ENCODE peak calls at places on chromosomes 6 and 20, in five cellular contexts. F is suprapubic skin, D is endothelial cell of umbilical vein, A is body of pancreas, G is AG04450. X is an unnamed sample.
A peak's percentile ranks its signal among the peaks of the same experiment; 100 is the strongest.

GRCh38 chr6:49462599-49462926 is 490 bp downstream of the MMUT start:
- DNase-seq in F (no peak), D (no peak), A (no peak), G (no peak), X (no peak)

GRCh38 chr20:17594443-17594842 is 24.6 kb downstream of the DSTN start:
- DNase-seq in F (no peak), D (peak; percentile 89), A (peak; percentile 79), G (peak; percentile 59), X (no peak)

GRCh38 chr20:62571667-62572344 is 70.5 kb upstream of the SLCO4A1 start:
- DNase-seq in F (no peak), D (no peak), A (no peak), G (no peak), X (peak; percentile 67)

GRCh38 chr6:147642458-147642857 is 134.0 kb downstream of the SAMD5 start:
- DNase-seq in F (no peak), D (no peak), A (no peak), G (peak; percentile 29), X (no peak)

GRCh38 chr6:142222022-142222421 is 75.0 kb downstream of the VTA1 start:
- DNase-seq in F (no peak), D (no peak), A (no peak), G (no peak), X (no peak)

GRCh38 chr6:44008821-44009370 is 118.4 kb downstream of the MRPL14 start:
- DNase-seq in F (no peak), D (no peak), A (no peak), G (no peak), X (no peak)

GRCh38 chr20:60340232-60340631 is 382.0 kb downstream of the CDH26 start:
- DNase-seq in F (no peak), D (no peak), A (no peak), G (no peak), X (no peak)

GRCh38 chr20:32037929-32038328 is 14.1 kb upstream of the HCK start:
- DNase-seq in F (no peak), D (no peak), A (no peak), G (no peak), X (no peak)

GRCh38 chr6:75098709-75099108 is 107.1 kb downstream of the COL12A1 start:
- DNase-seq in F (no peak), D (peak; percentile 95), A (peak; percentile 72), G (peak; percentile 92), X (no peak)

GRCh38 chr6:11143394-11144371 is 32.2 kb upstream of the ERVFRD-1 start:
- DNase-seq in F (peak; percentile 90), D (no peak), A (peak; percentile 76), G (peak; percentile 26), X (no peak)

DNA sequence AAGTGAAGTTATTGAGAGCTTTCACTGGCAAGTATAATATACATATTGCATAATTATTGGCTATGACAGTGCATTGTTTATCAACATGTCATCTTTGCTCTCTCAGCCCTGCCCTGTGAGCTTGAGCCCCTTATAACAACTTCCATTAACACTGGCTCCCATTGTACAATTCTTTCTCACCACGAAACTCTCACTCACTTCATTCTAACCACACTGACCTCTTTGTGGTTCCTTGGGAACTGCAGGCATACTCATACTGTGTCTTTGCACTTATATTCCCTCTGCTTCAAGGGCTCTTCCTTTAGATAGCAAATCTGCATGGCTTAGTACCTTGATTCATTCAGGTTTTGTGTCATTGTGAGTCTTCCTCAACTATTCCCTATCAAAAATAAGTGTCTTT is 411.8 kb downstream of the CDKAL1 start:
- DNase-seq in F (no peak), D (no peak), A (no peak), G (no peak), X (peak; percentile 34)
- TF ChIP-seq CTCF in F (no peak), D (no peak), A (no peak), G (peak; percentile 27), X (no peak)

GRCh38 chr6:87213364-87213763 is 58.0 kb downstream of the ZNF292 start:
- DNase-seq in F (no peak), D (no peak), A (peak; percentile 62), G (no peak), X (no peak)
- TF ChIP-seq CTCF in F (no peak), D (no peak), A (no peak), G (no peak), X (no peak)

GRCh38 chr6:72704979-72705378 is 83.1 kb downstream of the KCNQ5 start:
- DNase-seq in F (no peak), D (peak; percentile 6), A (no peak), G (no peak), X (no peak)
- TF ChIP-seq CTCF in F (no peak), D (no peak), A (no peak), G (no peak), X (no peak)

GRCh38 chr6:38943964-38944363 is 104.6 kb upstream of the GLP1R start:
- DNase-seq in F (no peak), D (no peak), A (no peak), G (no peak), X (no peak)
- TF ChIP-seq CTCF in F (no peak), D (no peak), A (no peak), G (no peak), X (no peak)

GRCh38 chr6:37366910-37367309 is 13.1 kb downstream of the RNF8 start:
- DNase-seq in F (no peak), D (no peak), A (no peak), G (no peak), X (no peak)

GRCh38 chr6:37369321-37370196 is 15.8 kb downstream of the RNF8 start:
- DNase-seq in F (no peak), D (peak; percentile 70), A (no peak), G (no peak), X (no peak)

GRCh38 chr6:37368961-37369320 is 15.2 kb downstream of the RNF8 start:
- DNase-seq in F (no peak), D (no peak), A (no peak), G (no peak), X (no peak)

GRCh38 chr6:37365791-37366190 is 12.0 kb downstream of the RNF8 start:
- DNase-seq in F (no peak), D (peak; percentile 71), A (no peak), G (no peak), X (no peak)

DNA sequence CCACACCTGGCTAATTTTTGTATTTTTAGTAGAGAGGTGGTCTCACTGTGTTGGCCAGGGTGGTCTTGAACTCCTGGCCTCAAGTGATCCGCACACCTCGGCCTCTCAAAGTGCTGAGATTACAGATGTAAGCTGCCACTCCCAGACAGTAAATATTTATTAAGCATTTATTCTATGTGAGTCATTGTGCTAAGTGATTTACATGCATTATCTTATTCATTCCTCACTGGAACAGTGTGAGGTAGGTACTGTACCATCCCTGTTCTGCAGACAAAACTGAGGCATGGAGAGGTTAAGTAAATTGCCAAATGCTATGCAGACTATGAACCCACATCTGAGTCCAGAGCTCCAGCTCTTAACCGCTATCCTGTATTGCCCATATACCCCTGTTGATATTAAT is 13.8 kb downstream of the RNF8 start:
- DNase-seq in F (no peak), D (no peak), A (no peak), G (no peak), X (no peak)
- TF ChIP-seq CTCF in F (no peak), D (no peak), A (no peak), G (no peak), X (no peak)

DNA sequence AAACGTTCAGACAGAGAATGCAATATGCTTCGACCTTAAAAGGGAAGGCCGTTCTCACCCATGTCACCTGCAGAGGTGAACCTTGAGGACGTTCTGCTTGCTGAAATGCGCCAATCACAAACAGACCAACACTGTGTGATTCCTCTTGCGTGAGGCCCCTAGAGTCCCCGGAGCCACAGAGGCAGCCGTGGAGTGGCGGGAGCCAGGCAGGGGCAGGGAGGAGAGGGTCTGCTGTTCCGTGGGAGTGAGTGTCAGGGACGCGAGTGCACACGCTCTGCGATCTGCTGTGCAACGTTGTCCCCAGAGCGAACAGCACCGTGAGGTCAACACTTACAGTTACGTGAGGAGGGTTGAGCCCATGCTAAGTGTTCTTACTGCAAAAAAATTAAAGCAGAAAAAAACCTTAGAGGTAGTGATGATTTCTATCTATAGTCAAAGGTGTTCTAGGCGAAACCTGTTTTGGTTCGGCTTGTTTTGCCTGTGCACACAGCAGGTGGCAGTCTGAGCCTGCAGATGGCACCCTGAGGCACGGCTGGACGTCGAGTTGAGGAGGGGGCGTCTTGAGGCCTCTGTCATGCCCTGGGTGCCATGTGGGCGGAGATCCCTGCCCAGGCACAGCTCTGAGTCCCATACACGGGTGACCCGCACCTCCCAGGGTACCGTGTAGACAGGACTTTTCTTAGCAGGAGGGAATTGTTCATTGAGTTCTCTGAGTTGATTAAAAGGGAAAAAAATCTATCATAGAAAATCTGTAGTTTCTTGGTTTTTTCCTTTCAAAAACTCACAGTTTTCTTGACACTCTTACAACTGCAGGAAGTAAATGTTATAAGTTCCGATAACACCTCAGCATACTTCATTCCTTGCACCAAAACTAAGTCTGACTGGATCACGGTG is 71.8 kb upstream of the FRMD1 start:
- DNase-seq in F (no peak), D (no peak), A (peak; percentile 22), G (no peak), X (no peak)
- TF ChIP-seq CTCF in F (no peak), D (no peak), A (peak; percentile 68), G (no peak), X (no peak)

GRCh38 chr6:128521302-128521632 is 868 bp upstream of the PTPRK start:
- DNase-seq in F (no peak), D (no peak), A (no peak), G (no peak), X (no peak)

GRCh38 chr6:128518531-128519131 is 1.8 kb downstream of the PTPRK start:
- DNase-seq in F (no peak), D (peak; percentile 64), A (no peak), G (no peak), X (no peak)

GRCh38 chr6:128519931-128520435 is 416 bp downstream of the PTPRK start:
- DNase-seq in F (peak; percentile 83), D (no peak), A (peak; percentile 64), G (no peak), X (peak; percentile 14)

GRCh38 chr6:128520436-128521301 is at the start of gene PTPRK:
- DNase-seq in F (peak; percentile 93), D (peak; percentile 94), A (peak; percentile 95), G (peak; percentile 68), X (peak; percentile 72)

GRCh38 chr6:128519132-128519930 is 1.1 kb downstream of the PTPRK start:
- DNase-seq in F (peak; percentile 73), D (peak; percentile 69), A (peak; percentile 71), G (no peak), X (peak; percentile 15)
- TF ChIP-seq CTCF in F (no peak), D (peak; percentile 19), A (peak; percentile 38), G (peak; percentile 22), X (no peak)

GRCh38 chr6:135087403-135087802 is 32.8 kb upstream of the HBS1L start:
- DNase-seq in F (no peak), D (no peak), A (no peak), G (no peak), X (no peak)
- TF ChIP-seq CTCF in F (no peak), D (peak; percentile 16), A (no peak), G (no peak), X (peak; percentile 35)